ENCODE peak calls at places on chromosomes 13 and 19, in ten cellular contexts. One of them, this sample, is unnamed. For H3K36me3 and H3K9me3, the result is how much of the 10 kb centered on the place peaks cover.

GRCh38 chr13:110712081-110712848 is 1.2 kb upstream of the ING1 start:
- DNase-seq in Peyer's patch: peak
- DNase-seq in upper lobe of left lung: peak
- DNase-seq in CD8-positive, alpha-beta T cell: peak
- DNase-seq in endothelial cell of umbilical vein: peak
- DNase-seq in IMR-90: peak
- DNase-seq in prostate gland: peak
- DNase-seq in left ventricle myocardium inferior: peak
- DNase-seq in heart right ventricle: peak
- DNase-seq in breast epithelium: peak
- DNase-seq in this sample: peak

GRCh38 chr13:74191036-74191809 is 57.0 kb upstream of the KLF12 start:
- DNase-seq in heart right ventricle: no peak
- DNase-seq in endothelial cell of umbilical vein: peak
- DNase-seq in upper lobe of left lung: no peak
- DNase-seq in CD8-positive, alpha-beta T cell: no peak
- DNase-seq in prostate gland: no peak
- DNase-seq in IMR-90: peak
- DNase-seq in left ventricle myocardium inferior: no peak
- DNase-seq in breast epithelium: no peak
- DNase-seq in Peyer's patch: no peak
- DNase-seq in this sample: no peak

GRCh38 chr13:97342936-97343335 is 91.0 kb upstream of the RAP2A start:
- DNase-seq in upper lobe of left lung: no peak
- DNase-seq in IMR-90: no peak
- DNase-seq in prostate gland: no peak
- DNase-seq in Peyer's patch: no peak
- DNase-seq in breast epithelium: no peak
- DNase-seq in heart right ventricle: no peak
- DNase-seq in CD8-positive, alpha-beta T cell: no peak
- DNase-seq in endothelial cell of umbilical vein: no peak
- DNase-seq in left ventricle myocardium inferior: no peak
- DNase-seq in this sample: no peak

GRCh38 chr13:59352600-59352999 is 811.1 kb downstream of the DIAPH3 start:
- DNase-seq in IMR-90: no peak
- DNase-seq in breast epithelium: no peak
- DNase-seq in endothelial cell of umbilical vein: no peak
- DNase-seq in CD8-positive, alpha-beta T cell: no peak
- DNase-seq in prostate gland: no peak
- DNase-seq in heart right ventricle: no peak
- DNase-seq in left ventricle myocardium inferior: no peak
- DNase-seq in upper lobe of left lung: no peak
- DNase-seq in Peyer's patch: no peak
- DNase-seq in this sample: no peak

GRCh38 chr19:10061717-10062310 is 24.3 kb upstream of the SHFL start:
- DNase-seq in Peyer's patch: no peak
- DNase-seq in CD8-positive, alpha-beta T cell: no peak
- DNase-seq in breast epithelium: no peak
- DNase-seq in endothelial cell of umbilical vein: no peak
- DNase-seq in heart right ventricle: no peak
- DNase-seq in IMR-90: no peak
- DNase-seq in left ventricle myocardium inferior: no peak
- DNase-seq in upper lobe of left lung: no peak
- DNase-seq in prostate gland: no peak
- DNase-seq in this sample: no peak

GRCh38 chr13:62433660-62434059 is 1018.0 kb upstream of the PCDH20 start:
- DNase-seq in endothelial cell of umbilical vein: no peak
- DNase-seq in prostate gland: no peak
- DNase-seq in breast epithelium: no peak
- DNase-seq in CD8-positive, alpha-beta T cell: no peak
- DNase-seq in heart right ventricle: no peak
- DNase-seq in upper lobe of left lung: no peak
- DNase-seq in Peyer's patch: no peak
- DNase-seq in IMR-90: no peak
- DNase-seq in left ventricle myocardium inferior: no peak
- DNase-seq in this sample: no peak

GRCh38 chr13:24039621-24040475 is 120.7 kb upstream of the SPATA13 start:
- DNase-seq in prostate gland: no peak
- DNase-seq in CD8-positive, alpha-beta T cell: no peak
- DNase-seq in Peyer's patch: no peak
- DNase-seq in breast epithelium: no peak
- DNase-seq in upper lobe of left lung: no peak
- DNase-seq in heart right ventricle: no peak
- DNase-seq in IMR-90: no peak
- DNase-seq in left ventricle myocardium inferior: no peak
- DNase-seq in endothelial cell of umbilical vein: no peak
- DNase-seq in this sample: no peak

GRCh38 chr19:48975947-48976847 is 11.1 kb downstream of the FTL start:
- DNase-seq in upper lobe of left lung: no peak
- DNase-seq in breast epithelium: no peak
- DNase-seq in heart right ventricle: no peak
- DNase-seq in endothelial cell of umbilical vein: peak
- DNase-seq in prostate gland: no peak
- DNase-seq in Peyer's patch: no peak
- DNase-seq in CD8-positive, alpha-beta T cell: peak
- DNase-seq in IMR-90: no peak
- DNase-seq in left ventricle myocardium inferior: no peak
- DNase-seq in this sample: no peak

GRCh38 chr13:97226788-97227627 is 4.9 kb downstream of the MBNL2 start:
- DNase-seq in IMR-90: no peak
- DNase-seq in breast epithelium: no peak
- DNase-seq in upper lobe of left lung: no peak
- DNase-seq in CD8-positive, alpha-beta T cell: peak
- DNase-seq in endothelial cell of umbilical vein: peak
- DNase-seq in Peyer's patch: no peak
- DNase-seq in prostate gland: no peak
- DNase-seq in left ventricle myocardium inferior: no peak
- DNase-seq in heart right ventricle: no peak
- DNase-seq in this sample: no peak

GRCh38 chr13:26508885-26509284 is 48.6 kb upstream of the WASF3 start:
- DNase-seq in Peyer's patch: no peak
- DNase-seq in endothelial cell of umbilical vein: no peak
- DNase-seq in left ventricle myocardium inferior: peak
- DNase-seq in upper lobe of left lung: no peak
- DNase-seq in breast epithelium: no peak
- DNase-seq in prostate gland: no peak
- DNase-seq in heart right ventricle: peak
- DNase-seq in IMR-90: peak
- DNase-seq in CD8-positive, alpha-beta T cell: no peak
- DNase-seq in this sample: peak

GRCh38 chr19:55188620-55189019 is 8.5 kb upstream of the SYT5 start:
- DNase-seq in IMR-90: no peak
- DNase-seq in Peyer's patch: no peak
- DNase-seq in endothelial cell of umbilical vein: no peak
- DNase-seq in upper lobe of left lung: no peak
- DNase-seq in breast epithelium: no peak
- DNase-seq in left ventricle myocardium inferior: no peak
- DNase-seq in CD8-positive, alpha-beta T cell: no peak
- DNase-seq in prostate gland: no peak
- DNase-seq in heart right ventricle: no peak
- DNase-seq in this sample: peak

GRCh38 chr13:113297370-113297871 is 382 bp downstream of the LAMP1 start:
- DNase-seq in upper lobe of left lung: no peak
- DNase-seq in endothelial cell of umbilical vein: peak
- DNase-seq in heart right ventricle: no peak
- DNase-seq in breast epithelium: no peak
- DNase-seq in left ventricle myocardium inferior: no peak
- DNase-seq in Peyer's patch: peak
- DNase-seq in IMR-90: no peak
- DNase-seq in prostate gland: no peak
- DNase-seq in CD8-positive, alpha-beta T cell: peak
- DNase-seq in this sample: no peak

GRCh38 chr13:66048888-66049287 is 1181.2 kb downstream of the PCDH9 start:
- DNase-seq in endothelial cell of umbilical vein: no peak
- DNase-seq in breast epithelium: no peak
- DNase-seq in CD8-positive, alpha-beta T cell: no peak
- DNase-seq in Peyer's patch: no peak
- DNase-seq in IMR-90: peak
- DNase-seq in heart right ventricle: no peak
- DNase-seq in left ventricle myocardium inferior: no peak
- DNase-seq in prostate gland: no peak
- DNase-seq in upper lobe of left lung: no peak
- DNase-seq in this sample: no peak

GRCh38 chr13:77331421-77331820 is 4.5 kb upstream of the MYCBP2 start:
- DNase-seq in Peyer's patch: no peak
- DNase-seq in endothelial cell of umbilical vein: no peak
- DNase-seq in prostate gland: no peak
- DNase-seq in breast epithelium: no peak
- DNase-seq in IMR-90: no peak
- DNase-seq in left ventricle myocardium inferior: no peak
- DNase-seq in CD8-positive, alpha-beta T cell: no peak
- DNase-seq in heart right ventricle: no peak
- DNase-seq in upper lobe of left lung: no peak
- DNase-seq in this sample: no peak

GRCh38 chr13:32734511-32734910 is 148.3 kb downstream of the PDS5B start:
- DNase-seq in upper lobe of left lung: no peak
- DNase-seq in breast epithelium: no peak
- DNase-seq in prostate gland: no peak
- DNase-seq in CD8-positive, alpha-beta T cell: no peak
- DNase-seq in heart right ventricle: no peak
- DNase-seq in left ventricle myocardium inferior: no peak
- DNase-seq in IMR-90: peak
- DNase-seq in Peyer's patch: no peak
- DNase-seq in endothelial cell of umbilical vein: peak
- DNase-seq in this sample: peak

DNA sequence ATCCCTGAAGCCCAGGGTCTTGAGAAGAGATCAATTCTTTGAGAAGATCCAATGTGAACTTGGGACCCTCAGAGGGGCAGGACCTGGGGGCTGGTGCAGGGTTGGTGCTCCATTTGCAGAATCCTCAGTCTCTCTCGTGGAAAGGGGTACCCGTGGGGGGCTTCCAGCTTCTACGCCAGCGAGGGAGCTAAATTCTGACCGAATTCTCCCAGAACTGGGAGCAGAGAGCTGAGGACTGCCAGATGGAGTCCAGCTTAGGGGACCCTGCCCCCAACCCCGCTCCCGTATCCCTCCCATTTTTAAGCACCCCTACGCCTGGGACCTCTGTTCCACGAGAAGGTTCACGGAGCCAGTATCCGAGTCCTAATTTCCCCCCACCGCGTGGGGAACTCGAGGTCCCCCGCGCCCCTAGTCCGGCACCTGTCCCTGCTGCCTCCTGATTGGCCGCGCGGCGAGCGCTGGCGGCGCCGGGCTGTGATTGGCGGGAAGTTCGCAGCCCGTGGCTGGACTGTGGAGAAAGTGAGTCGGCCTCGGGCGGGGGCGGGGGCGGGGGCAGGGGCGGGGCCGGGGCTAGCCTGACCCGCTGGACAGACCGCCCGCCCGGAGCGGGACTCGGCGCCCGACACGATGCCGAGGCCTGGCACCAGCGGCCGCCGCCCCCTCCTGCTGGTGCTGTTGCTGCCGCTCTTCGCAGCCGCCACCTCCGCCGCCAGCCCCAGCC is 4.4 kb upstream of the LTBP4 start:
- DNase-seq in breast epithelium: no peak
- DNase-seq in endothelial cell of umbilical vein: peak
- DNase-seq in left ventricle myocardium inferior: peak
- DNase-seq in upper lobe of left lung: peak
- DNase-seq in IMR-90: peak
- DNase-seq in CD8-positive, alpha-beta T cell: no peak
- DNase-seq in heart right ventricle: peak
- DNase-seq in Peyer's patch: peak
- DNase-seq in prostate gland: no peak
- DNase-seq in this sample: peak
- H3K4me3 ChIP-seq in breast epithelium: peak
- H3K4me3 ChIP-seq in endothelial cell of umbilical vein: peak
- H3K4me3 ChIP-seq in left ventricle myocardium inferior: peak
- H3K4me3 ChIP-seq in upper lobe of left lung: no peak
- H3K4me3 ChIP-seq in IMR-90: peak
- H3K4me3 ChIP-seq in CD8-positive, alpha-beta T cell: no peak
- H3K4me3 ChIP-seq in heart right ventricle: peak
- H3K4me3 ChIP-seq in Peyer's patch: no peak
- H3K4me3 ChIP-seq in prostate gland: peak
- H3K4me3 ChIP-seq in this sample: peak

DNA sequence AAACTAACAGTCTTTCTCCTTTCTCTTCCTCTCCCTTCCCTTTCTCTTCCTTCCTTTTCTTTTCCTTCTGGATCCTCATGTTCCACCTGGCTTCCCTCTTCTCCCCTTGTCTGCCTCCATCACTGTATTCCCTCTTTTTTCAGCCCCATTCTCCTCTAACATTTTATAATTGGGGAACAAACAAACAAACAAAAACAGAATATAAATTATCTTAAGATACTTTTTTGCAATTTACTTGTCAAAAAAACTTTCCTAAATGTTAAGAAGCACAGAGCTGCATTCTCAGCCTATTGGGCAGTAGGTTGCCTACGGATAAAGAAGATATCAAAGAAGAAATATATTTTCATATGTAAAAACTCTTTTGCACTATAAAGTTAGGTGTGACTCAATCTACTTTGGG is 1382.2 kb upstream of the MIR17HG start:
- DNase-seq in left ventricle myocardium inferior: no peak
- DNase-seq in Peyer's patch: no peak
- DNase-seq in breast epithelium: no peak
- DNase-seq in upper lobe of left lung: no peak
- DNase-seq in prostate gland: no peak
- DNase-seq in endothelial cell of umbilical vein: no peak
- DNase-seq in heart right ventricle: no peak
- DNase-seq in CD8-positive, alpha-beta T cell: no peak
- DNase-seq in IMR-90: no peak
- DNase-seq in this sample: no peak
- H3K36me3 ChIP-seq in left ventricle myocardium inferior: under half
- H3K36me3 ChIP-seq in Peyer's patch: under half
- H3K36me3 ChIP-seq in breast epithelium: under half
- H3K36me3 ChIP-seq in upper lobe of left lung: under half
- H3K36me3 ChIP-seq in prostate gland: under half
- H3K36me3 ChIP-seq in endothelial cell of umbilical vein: under half
- H3K36me3 ChIP-seq in heart right ventricle: under half
- H3K36me3 ChIP-seq in CD8-positive, alpha-beta T cell: under half
- H3K36me3 ChIP-seq in IMR-90: under half
- H3K36me3 ChIP-seq in this sample: under half

GRCh38 chr19:11902228-11902627 is 14.6 kb downstream of the ZNF69 start:
- DNase-seq in endothelial cell of umbilical vein: no peak
- DNase-seq in CD8-positive, alpha-beta T cell: no peak
- DNase-seq in breast epithelium: no peak
- DNase-seq in upper lobe of left lung: no peak
- DNase-seq in prostate gland: no peak
- DNase-seq in left ventricle myocardium inferior: no peak
- DNase-seq in heart right ventricle: no peak
- DNase-seq in Peyer's patch: no peak
- DNase-seq in IMR-90: no peak
- DNase-seq in this sample: no peak
- H3K9me3 ChIP-seq in endothelial cell of umbilical vein: under half
- H3K9me3 ChIP-seq in CD8-positive, alpha-beta T cell: under half
- H3K9me3 ChIP-seq in breast epithelium: half or more
- H3K9me3 ChIP-seq in upper lobe of left lung: half or more
- H3K9me3 ChIP-seq in prostate gland: under half
- H3K9me3 ChIP-seq in left ventricle myocardium inferior: half or more
- H3K9me3 ChIP-seq in heart right ventricle: half or more
- H3K9me3 ChIP-seq in Peyer's patch: half or more
- H3K9me3 ChIP-seq in IMR-90: half or more
- H3K9me3 ChIP-seq in this sample: under half

GRCh38 chr13:99307247-99307646 is at the start of gene GPR183:
- DNase-seq in prostate gland: no peak
- DNase-seq in CD8-positive, alpha-beta T cell: no peak
- DNase-seq in left ventricle myocardium inferior: no peak
- DNase-seq in IMR-90: peak
- DNase-seq in Peyer's patch: no peak
- DNase-seq in upper lobe of left lung: no peak
- DNase-seq in heart right ventricle: no peak
- DNase-seq in endothelial cell of umbilical vein: peak
- DNase-seq in breast epithelium: no peak
- DNase-seq in this sample: no peak
- H3K4me3 ChIP-seq in prostate gland: no peak
- H3K4me3 ChIP-seq in CD8-positive, alpha-beta T cell: peak
- H3K4me3 ChIP-seq in left ventricle myocardium inferior: peak
- H3K4me3 ChIP-seq in IMR-90: no peak
- H3K4me3 ChIP-seq in Peyer's patch: peak
- H3K4me3 ChIP-seq in upper lobe of left lung: no peak
- H3K4me3 ChIP-seq in heart right ventricle: peak
- H3K4me3 ChIP-seq in endothelial cell of umbilical vein: no peak
- H3K4me3 ChIP-seq in breast epithelium: peak
- H3K4me3 ChIP-seq in this sample: no peak

GRCh38 chr19:5666921-5667610 is 13.2 kb downstream of the MICOS13 start:
- DNase-seq in CD8-positive, alpha-beta T cell: no peak
- DNase-seq in prostate gland: no peak
- DNase-seq in breast epithelium: no peak
- DNase-seq in left ventricle myocardium inferior: no peak
- DNase-seq in Peyer's patch: no peak
- DNase-seq in endothelial cell of umbilical vein: no peak
- DNase-seq in IMR-90: no peak
- DNase-seq in upper lobe of left lung: peak
- DNase-seq in heart right ventricle: no peak
- DNase-seq in this sample: no peak
- H3K36me3 ChIP-seq in CD8-positive, alpha-beta T cell: half or more
- H3K36me3 ChIP-seq in prostate gland: under half
- H3K36me3 ChIP-seq in breast epithelium: under half
- H3K36me3 ChIP-seq in left ventricle myocardium inferior: half or more
- H3K36me3 ChIP-seq in Peyer's patch: half or more
- H3K36me3 ChIP-seq in endothelial cell of umbilical vein: under half
- H3K36me3 ChIP-seq in IMR-90: half or more
- H3K36me3 ChIP-seq in upper lobe of left lung: half or more
- H3K36me3 ChIP-seq in heart right ventricle: half or more
- H3K36me3 ChIP-seq in this sample: under half

This sample was measured in MG63.